ENCODE peak calls at places on chromosome 11, in seven cellular contexts. A is H9, T is mesenchymal stem cell, O is H1, D is neuronal stem cell, B is mesendoderm, F is trophoblast cell. X is an unnamed sample.

GRCh38 chr11:12276831-12277475 is 100.4 kb upstream of the PARVA start:
- DNase-seq in A (peak; percentile 21), T (no peak), O (no peak), D (no peak), B (no peak), F (no peak), X (no peak)

GRCh38 chr11:578276-579035 is 2.2 kb downstream of the PHRF1 start:
- DNase-seq in A (no peak), T (no peak), O (no peak), D (no peak), B (no peak), F (no peak), X (no peak)

GRCh38 chr11:44309483-44310197 is at the start of gene ALX4:
- DNase-seq in A (peak; percentile 83), T (no peak), O (no peak), D (no peak), B (peak; percentile 87), F (no peak), X (no peak)

GRCh38 chr11:24286238-24286637 is 210.6 kb upstream of the LUZP2 start:
- DNase-seq in A (no peak), T (peak; percentile 9), O (no peak), D (no peak), B (no peak), F (no peak), X (no peak)

GRCh38 chr11:1568451-1568911 is 3.6 kb downstream of the DUSP8 start:
- DNase-seq in A (peak; percentile 84), T (no peak), O (no peak), D (no peak), B (peak; percentile 96), F (no peak), X (no peak)

GRCh38 chr11:77039491-77040400 is 5.5 kb downstream of the B3GNT6 start:
- DNase-seq in A (peak; percentile 79), T (peak; percentile 37), O (no peak), D (peak; percentile 26), B (peak; percentile 81), F (peak; percentile 20), X (peak; percentile 33)

GRCh38 chr11:104934594-104934993 is 33.8 kb downstream of the CASP4 start:
- DNase-seq in A (no peak), T (no peak), O (no peak), D (no peak), B (no peak), F (no peak), X (no peak)

GRCh38 chr11:35427158-35427557 is 7.8 kb upstream of the SLC1A2 start:
- DNase-seq in A (no peak), T (no peak), O (no peak), D (no peak), B (no peak), F (no peak), X (peak; percentile 54)

GRCh38 chr11:88439356-88439755 is 101.8 kb upstream of the CTSC start:
- DNase-seq in A (no peak), T (no peak), O (no peak), D (no peak), B (no peak), F (peak; percentile 60), X (no peak)

GRCh38 chr11:1351278-1351937 is 38.3 kb upstream of the BRSK2 start:
- DNase-seq in A (peak; percentile 73), T (no peak), O (no peak), D (no peak), B (peak; percentile 91), F (no peak), X (no peak)

GRCh38 chr11:27347949-27348879 is 14.8 kb downstream of the CCDC34 start:
- DNase-seq in A (peak; percentile 36), T (peak; percentile 36), O (no peak), D (peak; percentile 8), B (no peak), F (no peak), X (no peak)

GRCh38 chr11:1876361-1877063 is 15.2 kb downstream of the PRR33 start:
- DNase-seq in A (peak; percentile 77), T (peak; percentile 63), O (peak; percentile 25), D (no peak), B (peak; percentile 62), F (no peak), X (no peak)

GRCh38 chr11:77457340-77457739 is 16.6 kb downstream of the PAK1 start:
- DNase-seq in A (peak; percentile 63), T (no peak), O (no peak), D (peak; percentile 55), B (peak; percentile 25), F (no peak), X (no peak)

GRCh38 chr11:124670732-124671131 is 2.8 kb downstream of the SIAE start:
- DNase-seq in A (no peak), T (no peak), O (no peak), D (no peak), B (no peak), F (no peak), X (peak; percentile 9)

GRCh38 chr11:12922980-12923507 is 86.1 kb upstream of the RASSF10 start:
- DNase-seq in A (no peak), T (peak; percentile 67), O (no peak), D (no peak), B (no peak), F (no peak), X (peak; percentile 47)

GRCh38 chr11:13294771-13295579 is 17.4 kb downstream of the BMAL1 start:
- DNase-seq in A (no peak), T (no peak), O (no peak), D (no peak), B (no peak), F (no peak), X (no peak)

GRCh38 chr11:119594639-119595249 is 134.3 kb downstream of the NECTIN1 start:
- DNase-seq in A (no peak), T (peak; percentile 78), O (no peak), D (no peak), B (no peak), F (no peak), X (peak; percentile 87)

GRCh38 chr11:66580803-66581202 is 12.1 kb downstream of the CCDC87 start:
- DNase-seq in A (no peak), T (no peak), O (no peak), D (no peak), B (no peak), F (no peak), X (peak; percentile 34)

DNA sequence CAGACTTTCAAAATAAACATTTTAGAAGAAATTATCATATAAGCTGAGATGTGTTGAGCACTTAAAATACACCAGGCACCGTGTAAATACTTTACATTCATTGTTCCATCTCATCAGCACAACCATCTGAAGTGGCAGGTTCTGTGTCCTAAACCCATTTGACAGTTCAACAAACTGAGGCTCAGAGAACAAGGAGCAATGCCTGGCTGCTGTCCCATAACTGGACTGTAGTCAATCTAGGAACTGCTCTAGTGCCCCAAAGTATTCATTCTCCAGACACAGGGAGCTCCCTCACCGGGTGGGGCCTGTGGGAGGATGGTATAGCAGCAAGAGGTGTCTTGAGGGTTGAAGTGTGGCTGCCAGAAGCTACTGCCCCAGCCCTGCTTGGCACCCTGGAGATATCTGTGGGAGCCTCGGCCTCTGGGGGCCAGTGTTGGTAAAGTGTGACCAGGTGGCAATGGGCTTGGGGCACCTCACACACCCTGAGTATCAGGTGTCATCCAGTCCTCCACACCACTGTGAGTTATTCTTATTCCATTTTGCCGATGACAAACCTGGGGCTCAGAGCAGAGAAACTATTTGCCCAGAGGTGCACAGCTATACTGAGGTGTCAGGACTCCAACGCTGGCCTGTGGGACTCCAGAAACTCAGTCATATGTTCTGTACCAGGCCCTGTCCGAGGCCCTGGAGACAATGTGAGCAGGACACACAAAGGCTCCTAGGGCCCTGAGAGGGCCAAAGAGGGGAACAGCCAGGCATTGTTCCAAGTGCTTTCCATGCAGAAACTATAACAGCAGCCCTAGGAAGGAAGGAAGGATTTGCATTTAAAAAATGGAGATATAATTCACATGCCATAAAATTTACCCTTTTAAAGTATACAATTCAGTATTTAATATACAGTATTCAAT is 45.9 kb upstream of the KLHL35 start:
- DNase-seq in A (no peak), T (no peak), O (no peak), D (no peak), B (no peak), F (no peak), X (no peak)
- H3K4ac ChIP-seq in A (no peak overlapping the region), T (no peak overlapping the region), O (no peak overlapping the region), D (peak overlapping the region; percentile 66), B (no peak overlapping the region), F (no peak overlapping the region), X (no peak overlapping the region)

GRCh38 chr11:34299962-34300350 is 57.9 kb downstream of the ABTB2 start:
- DNase-seq in A (no peak), T (no peak), O (no peak), D (no peak), B (no peak), F (no peak), X (no peak)
- H3K4ac ChIP-seq in A (no peak overlapping the region), T (no peak overlapping the region), O (no peak overlapping the region), D (no peak overlapping the region), B (no peak overlapping the region), F (no peak overlapping the region), X (no peak overlapping the region)

GRCh38 chr11:94100253-94100652 is 28.4 kb upstream of the PANX1 start:
- DNase-seq in A (no peak), T (no peak), O (no peak), D (no peak), B (no peak), F (no peak), X (no peak)
- H3K4ac ChIP-seq in A (no peak overlapping the region), T (no peak overlapping the region), O (no peak overlapping the region), D (no peak overlapping the region), B (no peak overlapping the region), F (no peak overlapping the region), X (no peak overlapping the region)

GRCh38 chr11:110299006-110299785 is 2.8 kb upstream of the RDX start:
- DNase-seq in A (no peak), T (no peak), O (no peak), D (no peak), B (peak; percentile 87), F (peak; percentile 94), X (no peak)

GRCh38 chr11:110303414-110303826 is 7.0 kb upstream of the RDX start:
- DNase-seq in A (no peak), T (no peak), O (no peak), D (no peak), B (no peak), F (no peak), X (no peak)

GRCh38 chr11:110301577-110301976 is 5.2 kb upstream of the RDX start:
- DNase-seq in A (no peak), T (no peak), O (no peak), D (no peak), B (no peak), F (no peak), X (no peak)

GRCh38 chr11:110298298-110298765 is 1.9 kb upstream of the RDX start:
- DNase-seq in A (no peak), T (no peak), O (no peak), D (no peak), B (peak; percentile 62), F (peak; percentile 83), X (no peak)

GRCh38 chr11:110301032-110301431 is 4.6 kb upstream of the RDX start:
- DNase-seq in A (peak; percentile 61), T (no peak), O (no peak), D (no peak), B (no peak), F (no peak), X (no peak)
- H3K4ac ChIP-seq in A (no peak overlapping the region), T (no peak overlapping the region), O (no peak overlapping the region), D (no peak overlapping the region), B (no peak overlapping the region), F (peak overlapping the region; percentile 58), X (no peak overlapping the region)

X was measured in IMR-90.